ENCODE peak calls at places on chromosomes 7 and 10, in ten cellular contexts. B is nephron progenitor cell, W is AG09309, Z is astrocyte of the spinal cord, J is transverse colon, I is choroid plexus epithelial cell, T is GM23338, V is GM13977, S is OCI-LY7, C is heart left ventricle. G is an unnamed sample.
A peak's percentile ranks its signal among the peaks of the same experiment; 100 is the strongest.

GRCh38 chr10:44898665-44899064 is 12.5 kb upstream of the TMEM72 start:
- DNase-seq in B (no peak), W (no peak), Z (no peak), J (no peak), I (no peak), T (no peak), V (no peak), S (no peak), C (no peak), G (no peak)

GRCh38 chr10:23338155-23338828 is 6.3 kb downstream of the C10orf67 start:
- DNase-seq in B (no peak), W (no peak), Z (no peak), J (no peak), I (peak; percentile 55), T (peak; percentile 70), V (no peak), S (no peak), C (no peak), G (no peak)

GRCh38 chr7:38330861-38331709 is 57.6 kb upstream of the TARP start:
- DNase-seq in B (peak; percentile 32), W (no peak), Z (no peak), J (no peak), I (no peak), T (peak; percentile 91), V (no peak), S (peak; percentile 73), C (no peak), G (no peak)

GRCh38 chr7:98651760-98652159 is 34.7 kb downstream of the NPTX2 start:
- DNase-seq in B (no peak), W (no peak), Z (no peak), J (no peak), I (no peak), T (no peak), V (no peak), S (no peak), C (no peak), G (no peak)

GRCh38 chr7:137925091-137925490 is 76.8 kb downstream of the CREB3L2 start:
- DNase-seq in B (no peak), W (no peak), Z (no peak), J (no peak), I (no peak), T (no peak), V (no peak), S (no peak), C (no peak), G (no peak)

GRCh38 chr7:30200591-30200990 is 65.8 kb downstream of the MTURN start:
- DNase-seq in B (no peak), W (no peak), Z (no peak), J (no peak), I (no peak), T (no peak), V (no peak), S (no peak), C (no peak), G (no peak)

GRCh38 chr7:118862733-118863132 is 638.2 kb downstream of the ANKRD7 start:
- DNase-seq in B (no peak), W (no peak), Z (no peak), J (no peak), I (no peak), T (no peak), V (no peak), S (no peak), C (no peak), G (no peak)

GRCh38 chr10:51894752-51895151 is 195.4 kb upstream of the CSTF2T start:
- DNase-seq in B (no peak), W (peak; percentile 39), Z (no peak), J (no peak), I (peak; percentile 79), T (no peak), V (no peak), S (no peak), C (no peak), G (no peak)

GRCh38 chr7:105989686-105990085 is 26.6 kb downstream of the CDHR3 start:
- DNase-seq in B (no peak), W (no peak), Z (no peak), J (no peak), I (no peak), T (no peak), V (no peak), S (no peak), C (no peak), G (no peak)

GRCh38 chr7:105990141-105990540 is 27.1 kb downstream of the CDHR3 start:
- DNase-seq in B (no peak), W (no peak), Z (no peak), J (no peak), I (no peak), T (no peak), V (no peak), S (no peak), C (no peak), G (no peak)

GRCh38 chr7:105992888-105993287 is 29.8 kb downstream of the CDHR3 start:
- DNase-seq in B (no peak), W (no peak), Z (no peak), J (no peak), I (no peak), T (no peak), V (no peak), S (peak; percentile 25), C (no peak), G (no peak)

GRCh38 chr7:105988277-105988676 is 25.2 kb downstream of the CDHR3 start:
- DNase-seq in B (no peak), W (no peak), Z (no peak), J (no peak), I (no peak), T (no peak), V (no peak), S (no peak), C (no peak), G (no peak)

DNA sequence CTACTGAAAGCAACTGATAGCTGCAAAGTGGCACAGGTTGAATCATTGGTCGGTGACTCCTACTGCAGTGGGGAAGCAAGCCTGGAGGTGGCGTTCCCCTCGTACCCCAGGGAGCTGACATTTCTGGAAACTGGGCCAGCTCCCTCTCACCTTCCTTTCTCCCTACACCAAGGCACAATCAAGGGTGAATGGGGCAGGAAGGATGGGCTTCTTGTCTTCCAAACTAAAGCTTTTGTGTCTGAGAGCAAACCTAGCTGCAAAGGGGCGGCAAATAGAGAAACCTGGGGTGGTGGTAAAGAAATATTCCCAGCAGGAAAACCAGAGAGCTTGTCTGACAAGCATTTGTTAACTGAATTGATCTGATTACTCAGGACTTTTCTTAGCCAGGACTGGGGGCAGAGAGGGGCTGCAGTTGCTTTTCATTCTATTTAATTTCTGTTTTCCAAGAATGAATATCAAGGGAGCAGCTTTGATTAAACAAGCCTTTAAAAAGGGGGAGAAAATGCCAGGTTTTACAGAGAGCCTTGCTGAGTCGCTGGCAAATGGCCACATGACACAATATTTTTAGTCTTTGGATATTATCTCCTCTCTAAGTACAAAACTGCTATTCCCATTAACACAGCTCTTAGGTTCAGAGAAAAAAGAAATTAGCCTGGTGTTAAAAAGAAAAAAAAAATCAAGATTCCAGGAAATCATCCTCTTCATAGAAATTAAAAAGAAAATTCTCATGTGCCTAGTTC is 27.8 kb downstream of the CDHR3 start:
- DNase-seq in B (no peak), W (no peak), Z (no peak), J (no peak), I (peak; percentile 37), T (peak; percentile 85), V (no peak), S (no peak), C (no peak), G (no peak)
- TF ChIP-seq CTCF in B (no peak), W (no peak), Z (peak; percentile 12), J (no peak), I (peak; percentile 26), T (peak; percentile 61), V (no peak), S (no peak), C (no peak), G (no peak)

DNA sequence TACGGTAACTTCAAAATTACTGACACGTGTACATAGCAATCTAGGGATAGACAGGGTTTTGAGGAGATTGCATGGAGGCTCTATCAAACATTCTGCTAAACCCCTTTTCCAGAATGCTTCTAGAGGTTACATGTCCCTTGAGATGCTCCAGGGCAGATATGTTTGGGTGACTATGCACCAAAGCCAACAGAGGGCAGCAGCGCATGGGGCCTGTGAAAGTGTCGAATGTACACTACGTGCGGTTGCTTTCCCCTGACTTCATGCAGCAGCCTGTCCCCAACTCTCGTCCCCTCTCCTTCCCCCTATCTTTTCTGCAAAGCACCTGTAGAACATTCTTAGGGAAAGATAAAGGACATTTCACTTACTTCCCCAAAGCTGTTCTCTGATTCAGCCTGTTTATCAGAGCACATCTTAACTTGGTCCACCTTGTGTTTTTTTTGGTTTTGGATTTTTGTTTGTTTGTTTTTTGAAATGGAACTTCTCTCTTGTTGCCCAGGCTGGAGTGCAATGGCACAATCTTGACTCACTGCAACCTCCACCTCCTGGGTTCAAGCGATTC is 90.2 kb downstream of the UBE3C start:
- DNase-seq in B (peak; percentile 26), W (no peak), Z (no peak), J (no peak), I (peak; percentile 63), T (peak; percentile 72), V (no peak), S (peak; percentile 37), C (no peak), G (peak; percentile 23)
- TF ChIP-seq CTCF in B (peak; percentile 24), W (peak; percentile 52), Z (peak; percentile 60), J (no peak), I (peak; percentile 77), T (peak; percentile 76), V (peak; percentile 53), S (peak; percentile 72), C (peak; percentile 32), G (no peak)

GRCh38 chr10:122669045-122669444 is 30.6 kb downstream of the C10orf120 start:
- DNase-seq in B (no peak), W (no peak), Z (no peak), J (no peak), I (no peak), T (no peak), V (no peak), S (no peak), C (no peak), G (no peak)

GRCh38 chr10:122665946-122666345 is 33.7 kb downstream of the C10orf120 start:
- DNase-seq in B (no peak), W (no peak), Z (no peak), J (no peak), I (no peak), T (no peak), V (no peak), S (no peak), C (no peak), G (no peak)

GRCh38 chr10:122673731-122674130 is 25.9 kb downstream of the C10orf120 start:
- DNase-seq in B (no peak), W (no peak), Z (no peak), J (no peak), I (no peak), T (no peak), V (no peak), S (no peak), C (no peak), G (no peak)

GRCh38 chr10:122671355-122671754 is 28.3 kb downstream of the C10orf120 start:
- DNase-seq in B (no peak), W (no peak), Z (no peak), J (no peak), I (no peak), T (no peak), V (no peak), S (no peak), C (no peak), G (no peak)

GRCh38 chr10:122669842-122670241 is 29.8 kb downstream of the C10orf120 start:
- DNase-seq in B (no peak), W (no peak), Z (no peak), J (no peak), I (no peak), T (peak; percentile 52), V (no peak), S (no peak), C (no peak), G (no peak)
- TF ChIP-seq CTCF in B (no peak), W (no peak), Z (no peak), J (no peak), I (no peak), T (peak; percentile 57), V (no peak), S (peak; percentile 27), C (no peak), G (no peak)

DNA sequence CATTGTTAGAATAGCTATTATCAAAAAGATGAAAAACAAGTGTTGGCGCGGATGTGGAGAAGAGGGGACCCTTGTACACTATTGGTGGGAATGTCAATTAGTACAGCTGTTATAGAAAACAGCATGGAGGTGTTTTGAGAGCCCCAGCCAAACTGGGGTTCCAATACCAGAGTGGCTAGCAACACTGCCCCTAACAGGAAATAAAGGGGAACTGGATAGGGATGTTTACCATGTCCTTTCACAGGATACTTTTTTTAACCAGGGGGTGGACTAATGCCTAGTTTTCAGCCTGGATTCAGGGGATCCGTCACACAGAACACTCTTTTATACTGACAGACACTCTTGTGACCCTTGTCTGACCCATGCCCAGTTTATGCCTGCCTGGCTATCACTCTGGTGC is 6.9 kb upstream of the GSTK1 start:
- DNase-seq in B (no peak), W (no peak), Z (no peak), J (no peak), I (no peak), T (peak; percentile 61), V (no peak), S (no peak), C (no peak), G (no peak)
- TF ChIP-seq CTCF in B (no peak), W (no peak), Z (no peak), J (no peak), I (peak; percentile 36), T (peak; percentile 48), V (no peak), S (no peak), C (no peak), G (no peak)